ENCODE peak calls at places on chromosomes 13 and 19, in four cellular contexts. R is HCT116, Q is GM23338, H is OCI-LY7. B is an unnamed sample.
A peak's percentile ranks its signal among the peaks of the same experiment; 100 is the strongest.

GRCh38 chr13:104015646-104016396 is 949.6 kb upstream of the SLC10A2 start:
- DNase-seq in R (no peak), Q (no peak), H (no peak), B (no peak)

GRCh38 chr19:10328558-10329429 is 4.5 kb downstream of the RAVER1 start:
- DNase-seq in R (no peak), Q (no peak), H (no peak), B (no peak)

GRCh38 chr13:83298636-83299035 is 583.6 kb downstream of the SLITRK1 start:
- DNase-seq in R (no peak), Q (no peak), H (no peak), B (no peak)

GRCh38 chr13:33318744-33319143 is 33.2 kb upstream of the STARD13 start:
- DNase-seq in R (no peak), Q (no peak), H (no peak), B (no peak)

GRCh38 chr13:51246411-51247298 is 24.5 kb downstream of the FAM124A start:
- DNase-seq in R (no peak), Q (no peak), H (no peak), B (no peak)

GRCh38 chr13:18946738-18947137 is 234.9 kb downstream of the TUBA3C start:
- DNase-seq in R (no peak), Q (no peak), H (no peak), B (no peak)

GRCh38 chr19:4711211-4711610 is 12.4 kb downstream of the DPP9 start:
- DNase-seq in R (no peak), Q (no peak), H (no peak), B (no peak)

GRCh38 chr19:41701401-41702075 is 6.9 kb upstream of the CEACAM5 start:
- DNase-seq in R (no peak), Q (peak; percentile 87), H (peak; percentile 20), B (no peak)

GRCh38 chr19:41997121-41997850 is 3.3 kb upstream of the ATP1A3 start:
- DNase-seq in R (no peak), Q (peak; percentile 88), H (peak; percentile 31), B (peak; percentile 82)

GRCh38 chr13:51425410-51426042 is 27.3 kb downstream of the INTS6 start:
- DNase-seq in R (no peak), Q (peak; percentile 25), H (no peak), B (peak; percentile 10)

GRCh38 chr13:80001510-80001842 is 339.4 kb downstream of the SPRY2 start:
- DNase-seq in R (no peak), Q (no peak), H (no peak), B (no peak)

GRCh38 chr19:13476071-13476470 is 30.2 kb downstream of the CACNA1A start:
- DNase-seq in R (no peak), Q (no peak), H (no peak), B (no peak)

GRCh38 chr19:5046339-5047039 is 77.6 kb downstream of the KDM4B start:
- DNase-seq in R (no peak), Q (no peak), H (peak; percentile 10), B (peak; percentile 82)

DNA sequence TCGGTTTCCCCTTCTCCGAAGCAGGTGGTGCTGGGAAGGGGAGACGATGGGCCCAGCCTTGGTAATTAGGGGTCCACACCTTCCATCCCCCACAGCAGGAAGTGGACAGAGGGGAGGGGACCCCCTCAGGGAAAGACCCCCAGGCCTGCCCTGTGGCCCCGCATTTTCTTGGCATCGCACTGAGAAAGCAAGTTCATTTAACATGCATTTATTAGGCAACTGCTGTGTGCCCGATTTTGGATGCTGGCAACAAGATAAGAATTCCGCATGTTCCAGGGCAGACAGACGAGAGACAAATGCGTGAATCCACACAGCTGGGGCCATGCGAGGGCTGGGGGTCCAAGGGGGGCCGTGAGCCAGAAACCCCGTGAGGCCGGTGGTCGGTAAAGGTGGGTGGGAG is 28.4 kb downstream of the ARID3A start:
- DNase-seq in R (no peak), Q (no peak), H (no peak), B (no peak)
- H3K79me2 ChIP-seq in R (peaks cover 18% of the 10 kb centered on the region), Q (peaks cover 41% of the 10 kb centered on the region), H (no peaks in the 10 kb centered on the region), B (peaks cover 86% of the 10 kb centered on the region)

GRCh38 chr13:48532473-48533206 is at the start of gene RCBTB2:
- DNase-seq in R (peak; percentile 91), Q (peak; percentile 98), H (peak; percentile 99), B (peak; percentile 100)

GRCh38 chr13:48533207-48533499 is 273 bp upstream of the RCBTB2 start:
- DNase-seq in R (no peak), Q (no peak), H (no peak), B (no peak)

GRCh38 chr13:48530833-48531232 is 2.0 kb downstream of the RCBTB2 start:
- DNase-seq in R (no peak), Q (no peak), H (peak; percentile 61), B (no peak)

GRCh38 chr13:48532146-48532472 is 771 bp downstream of the RCBTB2 start:
- DNase-seq in R (no peak), Q (no peak), H (no peak), B (peak; percentile 53)

GRCh38 chr13:48531416-48532145 is 1.3 kb downstream of the RCBTB2 start:
- DNase-seq in R (no peak), Q (no peak), H (peak; percentile 38), B (no peak)
- H3K79me2 ChIP-seq in R (no peaks in the 10 kb centered on the region), Q (peaks cover 42% of the 10 kb centered on the region), H (peaks cover 47% of the 10 kb centered on the region), B (peaks cover 18% of the 10 kb centered on the region)

DNA sequence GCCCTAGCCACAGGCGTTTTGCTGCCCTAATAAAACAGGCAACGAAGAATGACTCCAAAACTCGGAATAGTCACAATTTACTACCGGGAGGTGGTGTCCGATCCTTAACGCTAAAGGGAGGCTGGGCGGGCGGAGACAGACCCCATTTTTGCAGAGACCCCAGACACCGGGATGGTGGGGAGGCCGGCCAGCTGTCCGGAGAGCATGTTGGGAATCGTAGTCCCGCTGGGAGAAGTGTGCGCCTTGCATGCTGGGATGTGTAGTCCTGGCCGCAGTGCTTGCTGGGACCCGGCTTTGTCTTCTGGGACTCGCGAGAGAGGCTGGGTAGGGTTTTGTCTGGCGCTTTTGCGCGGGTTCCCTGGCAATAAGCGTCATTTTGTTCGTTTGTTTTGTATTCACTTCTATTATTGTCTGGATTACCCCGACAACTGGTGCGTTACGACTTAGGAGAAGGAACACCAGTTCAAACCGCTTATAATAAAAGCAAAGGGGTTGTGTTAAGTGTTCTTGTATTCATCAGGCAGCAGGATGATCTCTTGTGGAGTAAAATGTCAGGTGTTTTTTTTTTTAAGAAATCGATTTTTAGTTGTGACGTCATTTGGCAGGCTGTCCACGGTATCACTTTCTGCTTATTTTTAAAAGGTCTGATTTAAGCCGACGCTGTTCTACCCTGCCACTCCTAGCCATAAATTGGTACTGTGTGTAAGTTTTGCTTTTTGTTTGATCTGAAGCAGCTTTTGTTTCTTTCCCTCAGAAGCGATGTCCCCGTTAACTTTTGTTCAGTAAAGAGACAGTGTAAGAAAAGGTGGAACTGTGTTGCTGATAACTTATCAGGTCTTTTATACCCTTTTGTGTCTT is 676 bp upstream of the HSPH1 start:
- DNase-seq in R (peak; percentile 96), Q (peak; percentile 98), H (peak; percentile 98), B (peak; percentile 97)
- H3K79me2 ChIP-seq in R (peaks cover 44% of the 10 kb centered on the region), Q (peaks cover 39% of the 10 kb centered on the region), H (peaks cover 42% of the 10 kb centered on the region), B (peaks cover 33% of the 10 kb centered on the region)

GRCh38 chr13:113302940-113303339 is 5.9 kb downstream of the LAMP1 start:
- DNase-seq in R (no peak), Q (no peak), H (no peak), B (no peak)
- H3K79me2 ChIP-seq in R (peaks cover 93% of the 10 kb centered on the region), Q (peaks cover 96% of the 10 kb centered on the region), H (peaks cover 18% of the 10 kb centered on the region), B (peaks cover 98% of the 10 kb centered on the region)

GRCh38 chr19:34403784-34404108 is 453 bp upstream of the PDCD2L start:
- DNase-seq in R (no peak), Q (no peak), H (no peak), B (no peak)
- H3K79me2 ChIP-seq in R (peaks cover 44% of the 10 kb centered on the region), Q (peaks cover 36% of the 10 kb centered on the region), H (peaks cover 30% of the 10 kb centered on the region), B (peaks cover 15% of the 10 kb centered on the region)

GRCh38 chr19:2455481-2456300 is 1.1 kb downstream of the LMNB2 start:
- DNase-seq in R (no peak), Q (no peak), H (peak; percentile 47), B (peak; percentile 57)

GRCh38 chr19:2458054-2458453 is 1.3 kb upstream of the LMNB2 start:
- DNase-seq in R (no peak), Q (no peak), H (no peak), B (no peak)

GRCh38 chr19:2454962-2455409 is 1.8 kb downstream of the LMNB2 start:
- DNase-seq in R (no peak), Q (no peak), H (no peak), B (no peak)

GRCh38 chr19:2456301-2456570 is 523 bp downstream of the LMNB2 start:
- DNase-seq in R (no peak), Q (no peak), H (no peak), B (no peak)

DNA sequence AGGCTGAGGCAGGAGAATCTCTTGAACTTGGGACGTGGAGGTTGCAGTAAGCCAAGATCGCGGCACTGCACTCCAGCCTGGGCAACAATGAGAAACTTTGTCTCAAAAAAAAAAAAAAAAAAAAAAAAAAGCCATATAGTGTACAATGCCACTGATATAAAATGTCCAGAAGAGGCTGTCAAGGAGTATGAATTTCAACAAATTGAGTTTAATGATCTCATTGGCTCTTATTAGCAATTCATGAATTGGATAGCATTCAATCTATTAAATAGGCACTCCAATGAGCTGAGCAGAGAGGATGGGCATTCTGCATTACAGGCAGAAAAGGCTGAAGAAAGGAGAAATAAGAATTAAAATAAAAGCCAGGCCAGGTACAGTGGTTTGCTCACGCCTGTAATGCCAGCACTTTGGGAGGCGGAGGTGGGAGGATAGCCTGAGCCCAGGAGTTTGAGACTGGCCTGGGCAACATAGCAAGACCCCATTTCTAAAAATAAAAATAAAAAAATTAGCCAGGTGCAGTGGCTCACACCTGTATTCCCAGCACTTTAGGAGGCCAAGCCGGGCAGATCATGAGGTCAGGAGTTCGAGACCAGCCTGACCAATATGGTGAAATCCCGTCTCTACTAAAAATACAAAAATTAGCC is 757 bp upstream of the LMNB2 start:
- DNase-seq in R (no peak), Q (no peak), H (no peak), B (no peak)
- H3K79me2 ChIP-seq in R (peaks cover 45% of the 10 kb centered on the region), Q (peaks cover 40% of the 10 kb centered on the region), H (peaks cover 42% of the 10 kb centered on the region), B (peaks cover 41% of the 10 kb centered on the region)

DNA sequence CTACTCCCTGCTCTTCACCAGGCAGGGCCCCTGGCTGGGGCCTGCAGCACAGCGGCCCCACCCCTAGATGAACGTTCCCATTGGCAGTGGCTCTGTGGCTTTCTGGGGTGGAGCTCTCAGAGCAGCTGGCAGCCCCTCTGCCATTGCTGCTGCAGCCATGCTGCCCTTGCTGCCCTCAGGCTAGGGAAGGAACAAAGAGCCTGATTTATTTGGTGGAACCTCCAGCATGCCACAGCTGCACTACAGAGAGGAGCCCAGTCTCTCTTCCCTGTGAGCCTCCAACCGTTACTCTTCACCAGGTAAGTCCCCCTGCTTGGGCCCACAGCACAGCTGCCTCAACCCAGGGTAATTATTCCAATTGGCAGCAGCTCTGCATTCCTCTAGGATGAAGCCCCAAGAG is 5.7 kb downstream of the SIGLEC6 start:
- DNase-seq in R (no peak), Q (no peak), H (no peak), B (no peak)
- H3K79me2 ChIP-seq in R (no peaks in the 10 kb centered on the region), Q (no peaks in the 10 kb centered on the region), H (no peaks in the 10 kb centered on the region), B (no peaks in the 10 kb centered on the region)

B was measured in hepatocyte.